ENCODE peak calls at places on chromosome 10, in nine cellular contexts. H, K, D, X, T, Z, Q, G and U are unnamed samples.

GRCh38 chr10:69217119-69217754 is 2.9 kb upstream of the HKDC1 start:
- DNase-seq in H (peak; percentile 43), K (no peak), D (no peak), X (no peak), T (peak; percentile 92), Z (no peak), Q (no peak), G (no peak), U (no peak)

GRCh38 chr10:97849491-97850402 is at the start of gene GOLGA7B:
- DNase-seq in H (peak; percentile 60), K (peak; percentile 44), D (peak; percentile 75), X (peak; percentile 70), T (peak; percentile 81), Z (peak; percentile 77), Q (peak; percentile 79), G (peak; percentile 91), U (peak; percentile 56)

GRCh38 chr10:14605231-14605925 is 169.3 kb downstream of the FAM107B start:
- DNase-seq in H (no peak), K (no peak), D (no peak), X (no peak), T (peak; percentile 46), Z (peak; percentile 17), Q (no peak), G (no peak), U (no peak)

GRCh38 chr10:75238182-75239180 is 2.7 kb upstream of the COMTD1 start:
- DNase-seq in H (no peak), K (no peak), D (peak; percentile 85), X (no peak), T (peak; percentile 43), Z (peak; percentile 74), Q (peak; percentile 72), G (peak; percentile 82), U (no peak)

GRCh38 chr10:8044908-8045727 is 9.4 kb upstream of the GATA3 start:
- DNase-seq in H (no peak), K (no peak), D (no peak), X (no peak), T (peak; percentile 91), Z (peak; percentile 77), Q (no peak), G (no peak), U (no peak)

GRCh38 chr10:110805292-110805691 is 66.4 kb upstream of the PDCD4 start:
- DNase-seq in H (no peak), K (no peak), D (no peak), X (no peak), T (no peak), Z (no peak), Q (no peak), G (no peak), U (no peak)

GRCh38 chr10:60281331-60281730 is 108.3 kb downstream of the ANK3 start:
- DNase-seq in H (no peak), K (no peak), D (no peak), X (no peak), T (no peak), Z (no peak), Q (no peak), G (no peak), U (no peak)

GRCh38 chr10:14945097-14945496 is 8.8 kb downstream of the DCLRE1C start:
- DNase-seq in H (no peak), K (no peak), D (no peak), X (no peak), T (no peak), Z (no peak), Q (no peak), G (no peak), U (no peak)

GRCh38 chr10:81961451-81962184 is 86.6 kb downstream of the NRG3 start:
- DNase-seq in H (no peak), K (no peak), D (no peak), X (no peak), T (no peak), Z (no peak), Q (no peak), G (no peak), U (no peak)

GRCh38 chr10:101291254-101292193 is 62.3 kb upstream of the LBX1 start:
- DNase-seq in H (peak; percentile 85), K (peak; percentile 44), D (peak; percentile 58), X (peak; percentile 53), T (peak; percentile 86), Z (peak; percentile 87), Q (no peak), G (peak; percentile 85), U (peak; percentile 15)

DNA sequence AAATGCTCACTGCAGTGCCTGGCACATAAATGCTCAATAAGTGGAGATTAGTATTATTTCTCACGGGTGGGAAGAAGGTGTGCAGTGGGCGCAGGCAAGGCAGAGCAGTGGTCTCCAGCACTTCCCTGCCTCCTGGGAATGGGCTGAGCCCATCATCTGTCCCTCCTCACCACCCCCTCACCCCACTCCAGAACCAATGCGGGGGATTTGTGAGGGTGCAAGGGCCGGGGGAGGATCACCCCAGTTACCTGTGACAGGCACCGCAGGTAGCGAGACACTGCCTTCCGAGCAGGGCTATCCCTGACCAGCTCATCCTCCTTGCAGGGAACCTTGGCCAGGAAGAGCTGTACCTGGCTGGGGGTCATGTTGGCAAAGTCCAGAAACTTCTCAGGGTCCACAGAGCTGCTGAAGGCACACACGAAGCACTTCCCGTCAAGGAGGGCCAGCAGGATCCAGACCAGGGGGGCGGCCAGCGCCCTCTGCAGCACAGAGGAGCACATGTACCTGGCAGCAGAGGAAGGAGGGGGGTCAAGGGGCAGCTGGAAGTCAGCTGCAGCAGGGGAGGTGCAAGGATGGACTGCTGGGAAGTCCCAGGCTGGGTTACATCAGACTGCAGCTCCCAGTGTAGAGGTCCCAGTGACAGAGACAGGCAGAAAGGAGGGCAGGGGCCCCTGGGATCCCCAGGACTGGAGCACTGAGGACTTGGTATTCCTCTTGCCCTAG is 2.8 kb downstream of the CALHM3 start:
- DNase-seq in H (no peak), K (peak; percentile 73), D (no peak), X (no peak), T (peak; percentile 90), Z (peak; percentile 91), Q (no peak), G (no peak), U (no peak)
- H3K4me1 ChIP-seq in H (peaks cover 27% of the 10 kb centered on the region), K (peaks cover 52% of the 10 kb centered on the region), D (peaks cover 5% of the 10 kb centered on the region), X (peaks cover 18% of the 10 kb centered on the region), T (peaks cover 6% of the 10 kb centered on the region), Z (no peaks in the 10 kb centered on the region), Q (no peaks in the 10 kb centered on the region), G (peaks cover 36% of the 10 kb centered on the region), U (peaks cover 16% of the 10 kb centered on the region)

GRCh38 chr10:6738464-6738824 is 158.4 kb upstream of the PRKCQ start:
- DNase-seq in H (no peak), K (no peak), D (no peak), X (no peak), T (peak; percentile 35), Z (no peak), Q (no peak), G (no peak), U (no peak)

GRCh38 chr10:6737758-6738463 is 157.8 kb upstream of the PRKCQ start:
- DNase-seq in H (peak; percentile 39), K (no peak), D (no peak), X (no peak), T (no peak), Z (no peak), Q (no peak), G (no peak), U (no peak)

GRCh38 chr10:6743291-6743849 is 163.3 kb upstream of the PRKCQ start:
- DNase-seq in H (no peak), K (no peak), D (no peak), X (no peak), T (peak; percentile 23), Z (no peak), Q (no peak), G (no peak), U (no peak)

GRCh38 chr10:6739530-6740174 is 159.6 kb upstream of the PRKCQ start:
- DNase-seq in H (no peak), K (no peak), D (no peak), X (no peak), T (no peak), Z (no peak), Q (no peak), G (no peak), U (no peak)

GRCh38 chr10:6741561-6741960 is 161.5 kb upstream of the PRKCQ start:
- DNase-seq in H (no peak), K (no peak), D (no peak), X (no peak), T (no peak), Z (no peak), Q (no peak), G (no peak), U (no peak)
- H3K27ac ChIP-seq in H (no peak overlapping the region), K (no peak overlapping the region), D (no peak overlapping the region), X (no peak overlapping the region), T (no peak overlapping the region), Z (no peak overlapping the region), Q (no peak overlapping the region), G (no peak overlapping the region), U (no peak overlapping the region)

DNA sequence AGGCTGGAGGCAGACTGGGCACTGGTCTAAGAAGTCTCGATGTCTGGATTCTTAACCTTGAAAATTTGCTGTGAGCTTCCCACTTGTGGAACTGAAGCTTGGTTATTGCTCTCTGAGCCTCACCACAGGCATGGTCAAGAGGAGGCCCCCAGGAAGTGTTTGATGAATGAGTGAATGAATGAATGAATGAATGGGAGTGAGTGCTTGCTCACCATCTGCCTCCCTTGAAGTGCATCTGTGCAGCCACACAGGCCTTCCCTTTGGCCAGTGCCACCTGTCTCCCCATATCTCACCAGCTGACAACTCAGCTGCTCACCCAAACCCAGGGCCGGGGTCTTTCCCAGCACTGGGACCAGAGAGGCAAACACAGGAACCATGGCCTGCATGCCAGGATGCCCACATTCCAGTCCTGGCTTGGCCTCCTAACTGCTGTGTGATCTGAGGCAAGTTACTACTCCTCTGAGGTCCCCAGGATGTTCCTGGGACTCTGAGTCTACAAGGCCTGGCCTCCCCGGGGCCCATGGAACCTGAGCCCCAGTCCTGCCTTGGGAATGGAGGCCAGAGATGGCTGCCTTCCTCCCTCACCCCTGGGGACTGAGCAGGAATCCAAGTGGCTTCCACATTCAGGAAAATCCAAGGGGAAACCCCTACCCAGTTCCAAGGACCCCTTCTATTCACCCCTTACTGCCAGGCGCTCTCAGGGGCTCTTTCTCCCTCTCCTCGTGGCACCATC is 51.4 kb upstream of the SLC29A3 start:
- DNase-seq in H (no peak), K (no peak), D (no peak), X (no peak), T (no peak), Z (no peak), Q (no peak), G (no peak), U (no peak)
- H3K4me1 ChIP-seq in H (peaks cover 18% of the 10 kb centered on the region), K (no peaks in the 10 kb centered on the region), D (no peaks in the 10 kb centered on the region), X (no peaks in the 10 kb centered on the region), T (peaks cover 22% of the 10 kb centered on the region), Z (peaks cover 3% of the 10 kb centered on the region), Q (peaks cover 10% of the 10 kb centered on the region), G (peaks cover 49% of the 10 kb centered on the region), U (no peaks in the 10 kb centered on the region)

DNA sequence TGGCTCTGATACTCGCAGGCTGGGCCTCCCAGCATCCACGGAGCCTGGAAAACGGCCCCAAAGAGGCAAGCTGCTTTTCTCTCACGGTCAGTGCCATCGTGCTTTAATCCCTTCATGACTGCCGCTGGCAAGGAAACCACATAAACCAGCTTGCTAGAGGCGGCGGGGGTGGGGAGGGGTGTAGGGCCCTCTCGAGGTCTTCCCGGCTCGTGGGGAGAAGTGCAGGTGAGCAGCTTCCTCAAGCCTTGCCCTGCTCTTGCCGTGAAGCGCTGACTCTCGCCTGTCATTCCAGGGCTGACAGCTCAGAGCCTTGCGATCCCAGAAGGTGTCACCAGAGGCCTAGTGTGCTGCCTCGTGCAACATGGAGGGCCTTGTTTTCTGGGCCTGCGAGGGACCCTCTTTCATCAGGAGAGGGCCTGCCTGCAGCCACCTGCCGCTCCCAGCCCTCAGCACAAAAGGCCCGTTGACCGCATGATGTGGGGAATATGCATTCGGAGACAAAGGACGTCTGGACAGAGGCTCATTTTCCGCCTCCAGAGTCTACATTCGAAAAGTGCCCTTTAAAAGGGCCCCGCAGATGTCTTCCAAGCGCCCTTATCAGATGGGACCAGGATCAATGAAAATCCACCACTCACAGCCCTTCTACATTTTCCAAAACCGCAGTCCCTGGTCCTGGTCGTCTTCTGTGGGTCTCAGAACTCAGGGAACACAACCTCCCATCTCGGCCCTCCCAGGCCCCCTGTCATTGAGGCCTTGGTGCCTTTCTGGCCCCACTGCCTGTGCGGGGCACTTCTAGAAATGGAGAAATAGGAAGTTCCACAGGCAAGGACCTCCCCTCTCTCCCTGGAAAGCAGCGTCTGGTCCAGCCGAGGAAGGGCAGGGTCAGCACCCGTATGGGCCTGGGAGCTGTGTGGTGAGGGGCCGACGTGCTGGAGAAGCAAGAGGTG is 58.7 kb downstream of the ZRANB1 start:
- DNase-seq in H (no peak), K (no peak), D (no peak), X (no peak), T (peak; percentile 28), Z (no peak), Q (peak; percentile 52), G (no peak), U (no peak)
- H3K27ac ChIP-seq in H (no peak overlapping the region), K (no peak overlapping the region), D (no peak overlapping the region), X (no peak overlapping the region), T (no peak overlapping the region), Z (no peak overlapping the region), Q (peak overlapping the region; percentile 58), G (no peak overlapping the region), U (no peak overlapping the region)